ENCODE peak calls at places on chromosomes 1 and 21, in seven cellular contexts. H, P, D, J, O, A and K are unnamed samples.

GRCh38 chr1:1614204-1614953 is 921 bp upstream of the MIB2 start:
- DNase-seq in D (no peak), H (peak; percentile 49), J (peak; percentile 58), A (no peak), O (no peak), P (no peak), K (no peak)

GRCh38 chr1:247407180-247407616 is 8.8 kb upstream of the NLRP3 start:
- DNase-seq in O (no peak), J (peak; percentile 37), H (no peak), A (peak; percentile 72), P (no peak), D (no peak), K (no peak)

GRCh38 chr21:35705237-35705887 is 355.0 kb downstream of the SETD4 start:
- DNase-seq in P (no peak), H (no peak), A (no peak), J (no peak), D (no peak), O (no peak), K (no peak)

GRCh38 chr1:4129693-4130092 is 229.6 kb upstream of the C1orf174 start:
- DNase-seq in J (no peak), A (peak; percentile 18), D (no peak), H (no peak), P (no peak), O (no peak), K (no peak)

GRCh38 chr1:208682664-208683013 is 438.5 kb upstream of the PLXNA2 start:
- DNase-seq in O (no peak), H (no peak), A (no peak), D (no peak), J (peak; percentile 8), P (no peak), K (no peak)

GRCh38 chr1:19639999-19640362 is 4.1 kb upstream of the NBL1 start:
- DNase-seq in P (no peak), J (peak; percentile 58), D (no peak), O (no peak), H (peak; percentile 58), A (peak; percentile 56), K (no peak)

GRCh38 chr1:60696512-60696911 is 385.8 kb upstream of the NFIA start:
- DNase-seq in H (no peak), J (no peak), D (no peak), O (no peak), A (no peak), P (no peak), K (no peak)

GRCh38 chr1:43446388-43446740 is 7.4 kb downstream of the HYI start:
- DNase-seq in A (peak; percentile 46), J (peak; percentile 1), O (no peak), P (no peak), H (no peak), D (no peak), K (no peak)

GRCh38 chr21:31520506-31521163 is 138.9 kb upstream of the SOD1 start:
- DNase-seq in D (no peak), A (no peak), P (no peak), J (no peak), O (no peak), H (no peak), K (no peak)

GRCh38 chr1:64470670-64471217 is 815 bp downstream of the CACHD1 start:
- DNase-seq in J (peak; percentile 15), O (peak; percentile 81), H (no peak), A (peak; percentile 71), D (no peak), P (no peak), K (no peak)

GRCh38 chr1:178450871-178451270 is 45.9 kb downstream of the CLEC20A start:
- DNase-seq in O (no peak), J (no peak), H (no peak), A (no peak), P (no peak), D (no peak), K (no peak)

GRCh38 chr1:22861764-22862440 is 110.8 kb downstream of the LACTBL1 start:
- DNase-seq in D (no peak), P (peak; percentile 33), J (peak; percentile 22), H (no peak), O (no peak), A (no peak), K (no peak)

GRCh38 chr1:107252271-107252670 is 111.4 kb downstream of the NTNG1 start:
- DNase-seq in P (no peak), J (no peak), O (no peak), A (no peak), D (no peak), H (no peak), K (no peak)

GRCh38 chr1:107254306-107254705 is 113.5 kb downstream of the NTNG1 start:
- DNase-seq in H (no peak), J (no peak), D (no peak), A (no peak), P (no peak), O (no peak), K (no peak)

GRCh38 chr1:107251839-107252238 is 111.0 kb downstream of the NTNG1 start:
- DNase-seq in H (no peak), A (no peak), O (no peak), J (no peak), P (no peak), D (no peak), K (no peak)

GRCh38 chr1:107250169-107250568 is 109.3 kb downstream of the NTNG1 start:
- DNase-seq in O (no peak), A (no peak), D (no peak), P (no peak), H (no peak), J (no peak), K (no peak)

GRCh38 chr1:107251083-107251482 is 110.2 kb downstream of the NTNG1 start:
- DNase-seq in A (no peak), O (no peak), D (no peak), H (no peak), J (no peak), P (no peak), K (no peak)
- H3K4me1 ChIP-seq in A (no peaks in the 10 kb centered on the region), O (no peaks in the 10 kb centered on the region), D (no peaks in the 10 kb centered on the region), H (no peaks in the 10 kb centered on the region), J (no peaks in the 10 kb centered on the region), P (no peaks in the 10 kb centered on the region), K (no peaks in the 10 kb centered on the region)

GRCh38 chr1:226407497-226408284 is at the start of gene PARP1:
- DNase-seq in P (peak; percentile 71), D (no peak), O (peak; percentile 97), H (peak; percentile 71), J (peak; percentile 90), A (peak; percentile 97), K (no peak)
- TF ChIP-seq CTCF in P (peak; percentile 43), D (peak; percentile 97), O (peak; percentile 76), H (peak; percentile 63), J (no peak), A (no peak), K (peak; percentile 77)

GRCh38 chr1:221887091-221887746 is 145.3 kb upstream of the DUSP10 start:
- DNase-seq in J (peak; percentile 18), A (peak; percentile 82), P (peak; percentile 46), O (peak; percentile 87), H (peak; percentile 33), D (peak; percentile 78), K (no peak)
- TF ChIP-seq POLR2AphosphoS5 in J (no peak), A (no peak), P (peak; percentile 26), O (peak; percentile 60), H (no peak), D (no peak), K (peak; percentile 60)

DNA sequence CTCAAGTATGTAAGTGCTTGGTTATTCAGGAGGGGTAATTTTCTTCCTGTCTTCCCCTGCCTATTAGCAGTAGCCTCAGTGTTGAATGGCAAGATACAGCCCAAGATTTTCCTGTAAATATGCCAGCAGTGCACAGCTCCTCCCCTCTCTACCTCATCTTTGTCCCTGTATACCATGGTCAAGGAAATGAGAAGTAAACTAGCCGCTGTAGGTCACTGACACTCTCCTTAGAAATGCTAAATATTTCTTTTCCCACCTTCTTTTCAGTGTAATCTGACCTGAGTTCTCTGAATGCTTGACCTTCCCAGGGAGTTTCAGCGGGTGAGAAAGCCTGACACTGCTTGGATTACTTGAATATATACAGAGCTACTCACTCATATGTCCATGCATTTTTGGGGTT is 84.1 kb upstream of the ZNF326 start:
- DNase-seq in O (no peak), P (peak; percentile 8), D (no peak), J (no peak), A (no peak), H (no peak), K (no peak)
- H3K4me1 ChIP-seq in O (peaks cover 23% of the 10 kb centered on the region), P (peaks cover 17% of the 10 kb centered on the region), D (peaks cover 26% of the 10 kb centered on the region), J (no peaks in the 10 kb centered on the region), A (peaks cover 13% of the 10 kb centered on the region), H (peaks cover 39% of the 10 kb centered on the region), K (peaks cover 8% of the 10 kb centered on the region)

GRCh38 chr1:55334797-55335196 is 119.6 kb upstream of the USP24 start:
- DNase-seq in H (no peak), D (no peak), J (no peak), A (no peak), O (no peak), P (no peak), K (no peak)

GRCh38 chr1:55337801-55338447 is 122.8 kb upstream of the USP24 start:
- DNase-seq in H (peak; percentile 35), J (no peak), A (no peak), P (peak; percentile 36), D (no peak), O (no peak), K (no peak)

GRCh38 chr1:55339681-55340080 is 124.5 kb upstream of the USP24 start:
- DNase-seq in O (no peak), J (no peak), H (no peak), A (no peak), D (no peak), P (no peak), K (no peak)

GRCh38 chr1:55334140-55334539 is 119.0 kb upstream of the USP24 start:
- DNase-seq in P (no peak), H (no peak), A (no peak), J (no peak), O (no peak), D (no peak), K (no peak)

DNA sequence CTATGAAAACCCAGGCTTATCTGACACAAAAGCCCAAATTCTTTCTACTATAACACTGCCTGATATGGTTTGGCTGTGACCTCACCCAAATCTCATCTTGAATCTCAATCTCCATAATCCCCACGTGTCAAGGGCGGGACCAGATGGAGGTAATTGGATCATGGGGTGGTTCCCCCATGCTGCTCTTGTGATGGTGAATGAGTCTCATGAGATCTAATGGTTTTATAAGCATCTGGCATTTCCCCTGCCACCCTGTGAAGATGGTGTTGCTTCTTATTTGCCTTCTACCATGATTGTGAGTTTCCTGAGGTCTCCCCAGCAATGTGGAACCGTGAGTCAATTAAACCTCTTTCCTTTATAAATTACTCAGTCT is 123.3 kb upstream of the USP24 start:
- DNase-seq in P (no peak), D (no peak), H (no peak), O (no peak), A (no peak), J (no peak), K (no peak)
- TF ChIP-seq CTCF in P (no peak), D (no peak), H (no peak), O (no peak), A (no peak), J (no peak), K (no peak)